ENCODE peak calls at places on chromosomes 6 and 20, in five cellular contexts. I, U, S, E and W are unnamed samples.

GRCh38 chr20:50957798-50958732 is at the start of gene DPM1:
- DNase-seq in I (peak; percentile 88), U (peak; percentile 94), S (peak; percentile 91), E (peak; percentile 92), W (peak; percentile 19)

GRCh38 chr20:46959081-46959692 is 64.5 kb downstream of the EYA2 start:
- DNase-seq in I (no peak), U (peak; percentile 73), S (no peak), E (no peak), W (peak; percentile 79)

GRCh38 chr6:128336436-128337095 is 183.8 kb downstream of the PTPRK start:
- DNase-seq in I (no peak), U (no peak), S (no peak), E (no peak), W (no peak)

GRCh38 chr6:125046107-125046925 is 84.1 kb downstream of the RNF217 start:
- DNase-seq in I (no peak), U (no peak), S (no peak), E (no peak), W (no peak)

GRCh38 chr6:91273729-91274128 is 686.9 kb upstream of the MAP3K7 start:
- DNase-seq in I (no peak), U (peak; percentile 5), S (no peak), E (peak; percentile 72), W (no peak)

GRCh38 chr20:18533491-18533890 is 25.8 kb downstream of the SEC23B start:
- DNase-seq in I (no peak), U (no peak), S (no peak), E (no peak), W (no peak)

GRCh38 chr6:139531148-139531547 is 156.7 kb upstream of the CITED2 start:
- DNase-seq in I (no peak), U (no peak), S (no peak), E (no peak), W (no peak)

GRCh38 chr6:156282087-156282486 is 495.1 kb upstream of the ARID1B start:
- DNase-seq in I (no peak), U (no peak), S (no peak), E (no peak), W (no peak)

GRCh38 chr20:34512955-34513419 is 3.2 kb upstream of the DYNLRB1 start:
- DNase-seq in I (no peak), U (no peak), S (no peak), E (no peak), W (no peak)

GRCh38 chr20:37527638-37528441 is at the start of gene BLCAP:
- DNase-seq in I (peak; percentile 97), U (peak; percentile 90), S (peak; percentile 92), E (peak; percentile 94), W (no peak)
- TF ChIP-seq CTCF in I (no peak), U (no peak), S (no peak), E (no peak), W (no peak)

GRCh38 chr6:41677430-41678045 is 39.3 kb downstream of the MDFI start:
- DNase-seq in I (no peak), U (no peak), S (no peak), E (no peak), W (no peak)
- H3K4me3 ChIP-seq in I (no peak overlapping the region), U (no peak overlapping the region), S (no peak overlapping the region), E (no peak overlapping the region), W (no peak overlapping the region)

DNA sequence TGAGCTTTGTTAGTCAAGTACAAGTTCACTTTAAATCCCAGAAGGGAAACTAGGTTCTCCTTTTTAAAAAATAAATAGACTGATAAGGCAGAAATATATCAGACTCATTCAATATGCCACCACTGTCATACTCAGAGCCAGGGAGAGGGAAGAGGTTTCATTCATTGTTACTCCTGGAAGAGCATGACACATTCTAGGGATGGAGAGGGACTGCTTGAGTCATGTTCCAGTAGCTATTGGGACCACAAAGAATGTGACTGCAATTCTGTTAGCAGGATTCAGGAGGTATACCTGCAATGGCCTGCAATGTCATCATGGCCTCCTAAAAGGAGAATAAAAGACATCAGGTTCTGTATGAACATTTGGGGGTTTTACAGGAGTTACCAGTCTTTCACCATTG is 167.6 kb downstream of the TFAP2B start:
- DNase-seq in I (no peak), U (no peak), S (no peak), E (no peak), W (no peak)
- TF ChIP-seq CTCF in I (no peak), U (no peak), S (no peak), E (no peak), W (no peak)

GRCh38 chr6:30194797-30195690 is 18.2 kb downstream of the TRIM26 start:
- DNase-seq in I (no peak), U (no peak), S (no peak), E (no peak), W (no peak)
- H3K4me3 ChIP-seq in I (no peak overlapping the region), U (no peak overlapping the region), S (no peak overlapping the region), E (no peak overlapping the region), W (no peak overlapping the region)

GRCh38 chr6:149567194-149567586 is 1.0 kb downstream of the GINM1 start:
- DNase-seq in I (no peak), U (no peak), S (no peak), E (no peak), W (no peak)
- TF ChIP-seq CTCF in I (no peak), U (no peak), S (no peak), E (no peak), W (no peak)

DNA sequence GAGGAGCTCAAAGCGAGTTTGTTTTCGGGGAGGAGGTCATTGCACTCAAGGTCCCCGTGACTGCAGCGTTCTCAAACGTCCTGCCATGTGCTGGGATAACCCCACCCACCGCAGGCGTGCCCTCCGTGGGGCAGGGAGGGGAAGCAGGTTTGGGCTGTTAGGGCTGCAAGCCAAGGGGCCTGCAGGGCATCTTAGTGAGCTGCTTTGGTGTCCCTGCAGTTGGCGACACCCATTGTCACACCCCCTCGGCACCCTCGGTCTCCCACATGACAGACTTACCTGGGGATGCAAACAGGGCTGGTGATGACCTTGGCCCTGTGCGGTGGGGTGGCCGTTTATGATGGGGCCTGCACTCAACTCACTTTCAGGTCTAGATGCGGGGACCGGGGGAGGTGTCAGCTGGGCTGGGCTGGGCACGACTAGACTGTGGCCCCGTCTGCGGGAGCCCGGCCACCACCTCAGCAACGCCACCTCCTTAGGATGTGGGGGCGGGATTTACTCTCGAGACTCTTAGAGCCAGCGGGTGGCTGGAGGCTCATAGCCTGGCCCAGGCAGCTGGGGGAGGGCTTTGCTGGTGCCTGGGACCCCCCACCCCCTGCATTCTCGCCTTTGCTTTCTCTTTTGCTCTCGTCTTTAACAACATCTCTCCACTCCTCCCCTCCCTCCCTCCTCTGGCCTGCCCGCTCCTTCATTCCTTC is 6.5 kb upstream of the GATA5 start:
- DNase-seq in I (no peak), U (no peak), S (no peak), E (no peak), W (no peak)
- H3K4me3 ChIP-seq in I (no peak overlapping the region), U (no peak overlapping the region), S (no peak overlapping the region), E (no peak overlapping the region), W (no peak overlapping the region)

GRCh38 chr6:52232990-52233389 is 11.3 kb downstream of the IL17F start:
- DNase-seq in I (no peak), U (no peak), S (no peak), E (no peak), W (no peak)

GRCh38 chr6:52231411-52232127 is 12.7 kb downstream of the IL17F start:
- DNase-seq in I (no peak), U (no peak), S (no peak), E (no peak), W (no peak)

GRCh38 chr6:52230685-52231084 is 13.6 kb downstream of the IL17F start:
- DNase-seq in I (no peak), U (no peak), S (no peak), E (no peak), W (no peak)

GRCh38 chr6:52233975-52234823 is 10.1 kb downstream of the IL17F start:
- DNase-seq in I (peak; percentile 53), U (peak; percentile 38), S (peak; percentile 42), E (no peak), W (peak; percentile 7)
- TF ChIP-seq CTCF in I (peak; percentile 56), U (peak; percentile 37), S (peak; percentile 47), E (peak; percentile 46), W (peak; percentile 49)

GRCh38 chr6:149324428-149324827 is 6.9 kb downstream of the TAB2 start:
- DNase-seq in I (no peak), U (no peak), S (no peak), E (no peak), W (no peak)
- H3K4me3 ChIP-seq in I (no peak overlapping the region), U (no peak overlapping the region), S (no peak overlapping the region), E (no peak overlapping the region), W (no peak overlapping the region)

GRCh38 chr20:3630429-3630828 is 32.8 kb downstream of the GFRA4 start:
- DNase-seq in I (no peak), U (no peak), S (no peak), E (no peak), W (no peak)

GRCh38 chr20:3629893-3630292 is 33.3 kb downstream of the GFRA4 start:
- DNase-seq in I (no peak), U (no peak), S (no peak), E (no peak), W (no peak)

GRCh38 chr20:3631534-3631933 is 31.7 kb downstream of the GFRA4 start:
- DNase-seq in I (no peak), U (no peak), S (no peak), E (no peak), W (no peak)

GRCh38 chr20:3633913-3634478 is 29.2 kb downstream of the GFRA4 start:
- DNase-seq in I (no peak), U (no peak), S (no peak), E (no peak), W (no peak)

GRCh38 chr20:3632311-3633004 is 30.7 kb downstream of the GFRA4 start:
- DNase-seq in I (no peak), U (no peak), S (no peak), E (no peak), W (no peak)
- TF ChIP-seq CTCF in I (no peak), U (peak; percentile 2), S (no peak), E (no peak), W (no peak)

GRCh38 chr20:49676581-49677291 is 36.9 kb downstream of the B4GALT5 start:
- DNase-seq in I (no peak), U (no peak), S (peak; percentile 60), E (no peak), W (no peak)
- H3K4me3 ChIP-seq in I (no peak overlapping the region), U (no peak overlapping the region), S (no peak overlapping the region), E (no peak overlapping the region), W (no peak overlapping the region)